ENCODE peak calls at places on chromosome 9, in seven cellular contexts. One of them, this sample, is unnamed.

GRCh38 chr9:91187965-91188344 is 173.8 kb downstream of the AUH start:
- DNase-seq in upper lobe of right lung: no peak
- DNase-seq in aorta: peak; percentile 81
- DNase-seq in PC-9: no peak
- DNase-seq in heart right ventricle: no peak
- DNase-seq in neuronal stem cell: no peak
- DNase-seq in SJSA1: no peak
- DNase-seq in this sample: no peak

GRCh38 chr9:134328341-134328840 is 2.1 kb downstream of the RXRA start:
- DNase-seq in neuronal stem cell: peak; percentile 69
- DNase-seq in aorta: peak; percentile 44
- DNase-seq in PC-9: peak; percentile 66
- DNase-seq in heart right ventricle: no peak
- DNase-seq in SJSA1: no peak
- DNase-seq in upper lobe of right lung: no peak
- DNase-seq in this sample: no peak

GRCh38 chr9:38066907-38067610 is 2.0 kb downstream of the SHB start:
- DNase-seq in neuronal stem cell: no peak
- DNase-seq in SJSA1: no peak
- DNase-seq in PC-9: no peak
- DNase-seq in heart right ventricle: peak; percentile 57
- DNase-seq in aorta: peak; percentile 81
- DNase-seq in upper lobe of right lung: peak; percentile 84
- DNase-seq in this sample: peak; percentile 56

GRCh38 chr9:89606049-89606481 is 1.3 kb downstream of the GADD45G start:
- DNase-seq in SJSA1: no peak
- DNase-seq in PC-9: no peak
- DNase-seq in upper lobe of right lung: peak; percentile 88
- DNase-seq in neuronal stem cell: peak; percentile 17
- DNase-seq in heart right ventricle: peak; percentile 78
- DNase-seq in aorta: peak; percentile 91
- DNase-seq in this sample: peak; percentile 75

GRCh38 chr9:2838356-2838983 is 5.4 kb downstream of the PUM3 start:
- DNase-seq in heart right ventricle: no peak
- DNase-seq in PC-9: no peak
- DNase-seq in aorta: no peak
- DNase-seq in neuronal stem cell: no peak
- DNase-seq in SJSA1: no peak
- DNase-seq in upper lobe of right lung: no peak
- DNase-seq in this sample: no peak

GRCh38 chr9:109036744-109037680 is 23.7 kb upstream of the CTNNAL1 start:
- DNase-seq in neuronal stem cell: no peak
- DNase-seq in PC-9: peak; percentile 50
- DNase-seq in aorta: no peak
- DNase-seq in SJSA1: peak; percentile 28
- DNase-seq in heart right ventricle: no peak
- DNase-seq in upper lobe of right lung: no peak
- DNase-seq in this sample: no peak

GRCh38 chr9:12719431-12719830 is 26.2 kb downstream of the TYRP1 start:
- DNase-seq in heart right ventricle: no peak
- DNase-seq in aorta: no peak
- DNase-seq in neuronal stem cell: no peak
- DNase-seq in upper lobe of right lung: no peak
- DNase-seq in PC-9: no peak
- DNase-seq in SJSA1: no peak
- DNase-seq in this sample: no peak

GRCh38 chr9:73173526-73174411 is 22.1 kb downstream of the ANXA1 start:
- DNase-seq in neuronal stem cell: no peak
- DNase-seq in aorta: no peak
- DNase-seq in heart right ventricle: no peak
- DNase-seq in PC-9: no peak
- DNase-seq in upper lobe of right lung: no peak
- DNase-seq in SJSA1: no peak
- DNase-seq in this sample: no peak

GRCh38 chr9:133389025-133389557 is 12.9 kb downstream of the STKLD1 start:
- DNase-seq in upper lobe of right lung: no peak
- DNase-seq in heart right ventricle: no peak
- DNase-seq in aorta: no peak
- DNase-seq in SJSA1: no peak
- DNase-seq in neuronal stem cell: no peak
- DNase-seq in PC-9: no peak
- DNase-seq in this sample: no peak

GRCh38 chr9:33439731-33440130 is 7.7 kb downstream of the AQP3 start:
- DNase-seq in aorta: no peak
- DNase-seq in PC-9: peak; percentile 60
- DNase-seq in neuronal stem cell: no peak
- DNase-seq in upper lobe of right lung: no peak
- DNase-seq in SJSA1: no peak
- DNase-seq in heart right ventricle: no peak
- DNase-seq in this sample: no peak

GRCh38 chr9:21970800-21971620 is 23.2 kb downstream of the CDKN2A start:
- DNase-seq in upper lobe of right lung: no peak
- DNase-seq in SJSA1: no peak
- DNase-seq in PC-9: no peak
- DNase-seq in heart right ventricle: no peak
- DNase-seq in neuronal stem cell: peak; percentile 38
- DNase-seq in aorta: no peak
- DNase-seq in this sample: no peak

GRCh38 chr9:28287413-28287812 is 714.1 kb upstream of the C9orf72 start:
- DNase-seq in upper lobe of right lung: no peak
- DNase-seq in SJSA1: no peak
- DNase-seq in PC-9: no peak
- DNase-seq in aorta: no peak
- DNase-seq in heart right ventricle: no peak
- DNase-seq in neuronal stem cell: no peak
- DNase-seq in this sample: no peak

GRCh38 chr9:95071925-95072324 is 245.6 kb downstream of the FANCC start:
- DNase-seq in neuronal stem cell: no peak
- DNase-seq in aorta: no peak
- DNase-seq in upper lobe of right lung: no peak
- DNase-seq in heart right ventricle: no peak
- DNase-seq in SJSA1: no peak
- DNase-seq in PC-9: no peak
- DNase-seq in this sample: no peak

GRCh38 chr9:86324308-86324707 is 29.9 kb downstream of the TUT7 start:
- DNase-seq in aorta: no peak
- DNase-seq in neuronal stem cell: no peak
- DNase-seq in upper lobe of right lung: no peak
- DNase-seq in heart right ventricle: no peak
- DNase-seq in PC-9: no peak
- DNase-seq in SJSA1: no peak
- DNase-seq in this sample: no peak

GRCh38 chr9:124820606-124821246 is 32.5 kb upstream of the WDR38 start:
- DNase-seq in SJSA1: no peak
- DNase-seq in neuronal stem cell: no peak
- DNase-seq in heart right ventricle: no peak
- DNase-seq in upper lobe of right lung: no peak
- DNase-seq in PC-9: no peak
- DNase-seq in aorta: peak; percentile 24
- DNase-seq in this sample: no peak

GRCh38 chr9:98225015-98225442 is 30.4 kb downstream of the TBC1D2 start:
- DNase-seq in aorta: peak; percentile 13
- DNase-seq in upper lobe of right lung: no peak
- DNase-seq in heart right ventricle: no peak
- DNase-seq in neuronal stem cell: no peak
- DNase-seq in PC-9: no peak
- DNase-seq in SJSA1: no peak
- DNase-seq in this sample: no peak

GRCh38 chr9:950139-950538 is 26.3 kb upstream of the DMRT3 start:
- DNase-seq in SJSA1: no peak
- DNase-seq in heart right ventricle: no peak
- DNase-seq in PC-9: no peak
- DNase-seq in upper lobe of right lung: no peak
- DNase-seq in neuronal stem cell: no peak
- DNase-seq in aorta: no peak
- DNase-seq in this sample: no peak

GRCh38 chr9:72951043-72951442 is 1.8 kb downstream of the ALDH1A1 start:
- DNase-seq in neuronal stem cell: no peak
- DNase-seq in upper lobe of right lung: no peak
- DNase-seq in aorta: no peak
- DNase-seq in SJSA1: no peak
- DNase-seq in heart right ventricle: no peak
- DNase-seq in PC-9: no peak
- DNase-seq in this sample: no peak

GRCh38 chr9:95341262-95342011 is 23.9 kb upstream of the FANCC start:
- DNase-seq in PC-9: peak; percentile 52
- DNase-seq in heart right ventricle: no peak
- DNase-seq in SJSA1: no peak
- DNase-seq in aorta: no peak
- DNase-seq in upper lobe of right lung: no peak
- DNase-seq in neuronal stem cell: no peak
- DNase-seq in this sample: no peak

GRCh38 chr9:70412678-70413426 is 1.6 kb downstream of the KLF9 start:
- DNase-seq in heart right ventricle: peak; percentile 94
- DNase-seq in SJSA1: peak; percentile 74
- DNase-seq in PC-9: no peak
- DNase-seq in aorta: peak; percentile 95
- DNase-seq in upper lobe of right lung: peak; percentile 96
- DNase-seq in neuronal stem cell: no peak
- DNase-seq in this sample: peak; percentile 90

GRCh38 chr9:92046676-92047075 is 68.5 kb downstream of the SPTLC1 start:
- DNase-seq in heart right ventricle: no peak
- DNase-seq in neuronal stem cell: no peak
- DNase-seq in upper lobe of right lung: no peak
- DNase-seq in SJSA1: no peak
- DNase-seq in PC-9: no peak
- DNase-seq in aorta: no peak
- DNase-seq in this sample: peak; percentile 54

GRCh38 chr9:35814106-35814840 is 569 bp downstream of the HINT2 start:
- DNase-seq in heart right ventricle: peak; percentile 76
- DNase-seq in aorta: peak; percentile 82
- DNase-seq in SJSA1: no peak
- DNase-seq in neuronal stem cell: peak; percentile 67
- DNase-seq in upper lobe of right lung: peak; percentile 85
- DNase-seq in PC-9: peak; percentile 48
- DNase-seq in this sample: peak; percentile 70

GRCh38 chr9:90112791-90113190 is 508.0 kb downstream of the GADD45G start:
- DNase-seq in neuronal stem cell: no peak
- DNase-seq in upper lobe of right lung: no peak
- DNase-seq in PC-9: no peak
- DNase-seq in SJSA1: no peak
- DNase-seq in heart right ventricle: no peak
- DNase-seq in aorta: no peak
- DNase-seq in this sample: no peak

GRCh38 chr9:14769235-14769580 is 46.7 kb upstream of the CER1 start:
- DNase-seq in upper lobe of right lung: no peak
- DNase-seq in PC-9: no peak
- DNase-seq in heart right ventricle: no peak
- DNase-seq in SJSA1: no peak
- DNase-seq in neuronal stem cell: peak; percentile 17
- DNase-seq in aorta: no peak
- DNase-seq in this sample: no peak

DNA sequence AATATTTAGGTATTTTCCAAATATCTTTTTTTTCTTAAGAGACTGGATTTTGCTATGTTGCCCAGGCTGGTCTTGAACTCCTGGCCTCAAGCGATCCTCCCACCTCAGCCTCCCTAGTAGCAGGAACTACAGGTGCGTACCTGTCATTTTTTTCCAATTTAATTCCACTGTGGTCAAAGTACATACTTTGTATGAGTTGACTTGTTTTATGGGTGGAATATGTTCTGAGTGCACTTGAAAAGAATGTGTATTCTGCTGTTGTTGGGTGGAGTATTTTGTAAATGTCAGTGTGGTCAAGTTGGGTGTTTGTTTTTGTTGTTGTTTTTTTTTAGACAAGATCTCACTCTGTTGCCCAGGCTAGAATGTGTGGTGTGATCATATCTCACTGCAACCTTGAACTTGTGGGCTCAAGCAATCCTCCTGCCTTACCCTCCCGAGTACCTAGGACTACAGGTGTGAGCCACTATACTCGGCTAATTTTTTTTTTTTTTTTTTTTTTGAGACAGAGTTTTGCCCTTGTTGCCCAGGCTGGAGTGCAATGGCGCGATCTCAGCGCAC is 17.9 kb downstream of the SLC25A25 start:
- DNase-seq in SJSA1: no peak
- DNase-seq in heart right ventricle: no peak
- DNase-seq in PC-9: peak; percentile 43
- DNase-seq in upper lobe of right lung: no peak
- DNase-seq in neuronal stem cell: no peak
- DNase-seq in aorta: no peak
- DNase-seq in this sample: no peak
- H3K4me1 ChIP-seq in SJSA1: peaks cover 5% of the 10 kb centered on the region
- H3K4me1 ChIP-seq in heart right ventricle: peaks cover 31% of the 10 kb centered on the region
- H3K4me1 ChIP-seq in PC-9: peaks cover 7% of the 10 kb centered on the region
- H3K4me1 ChIP-seq in upper lobe of right lung: peaks cover 36% of the 10 kb centered on the region
- H3K4me1 ChIP-seq in neuronal stem cell: peaks cover 11% of the 10 kb centered on the region
- H3K4me1 ChIP-seq in aorta: no peaks in the 10 kb centered on the region
- H3K4me1 ChIP-seq in this sample: peaks cover 27% of the 10 kb centered on the region

GRCh38 chr9:113530022-113530635 is 66.6 kb downstream of the RGS3 start:
- DNase-seq in SJSA1: no peak
- DNase-seq in upper lobe of right lung: no peak
- DNase-seq in heart right ventricle: no peak
- DNase-seq in aorta: no peak
- DNase-seq in PC-9: no peak
- DNase-seq in neuronal stem cell: no peak
- DNase-seq in this sample: no peak

GRCh38 chr9:113530942-113531341 is 67.4 kb downstream of the RGS3 start:
- DNase-seq in upper lobe of right lung: no peak
- DNase-seq in SJSA1: no peak
- DNase-seq in PC-9: peak; percentile 5
- DNase-seq in aorta: no peak
- DNase-seq in neuronal stem cell: no peak
- DNase-seq in heart right ventricle: no peak
- DNase-seq in this sample: no peak

GRCh38 chr9:113531919-113532808 is 68.6 kb downstream of the RGS3 start:
- DNase-seq in aorta: no peak
- DNase-seq in SJSA1: no peak
- DNase-seq in PC-9: peak; percentile 25
- DNase-seq in upper lobe of right lung: no peak
- DNase-seq in heart right ventricle: no peak
- DNase-seq in neuronal stem cell: no peak
- DNase-seq in this sample: no peak

GRCh38 chr9:113533335-113534225 is 70.1 kb downstream of the RGS3 start:
- DNase-seq in PC-9: peak; percentile 34
- DNase-seq in heart right ventricle: no peak
- DNase-seq in neuronal stem cell: no peak
- DNase-seq in aorta: no peak
- DNase-seq in upper lobe of right lung: no peak
- DNase-seq in SJSA1: no peak
- DNase-seq in this sample: peak; percentile 21

GRCh38 chr9:113532809-113533190 is 69.3 kb downstream of the RGS3 start:
- DNase-seq in upper lobe of right lung: no peak
- DNase-seq in PC-9: peak; percentile 17
- DNase-seq in SJSA1: no peak
- DNase-seq in aorta: no peak
- DNase-seq in heart right ventricle: no peak
- DNase-seq in neuronal stem cell: no peak
- DNase-seq in this sample: no peak
- H3K27ac ChIP-seq in upper lobe of right lung: no peak overlapping the region
- H3K27ac ChIP-seq in PC-9: no peak overlapping the region
- H3K27ac ChIP-seq in SJSA1: no peak overlapping the region
- H3K27ac ChIP-seq in aorta: no peak overlapping the region
- H3K27ac ChIP-seq in heart right ventricle: no peak overlapping the region
- H3K27ac ChIP-seq in neuronal stem cell: no peak overlapping the region
- H3K27ac ChIP-seq in this sample: no peak overlapping the region

GRCh38 chr9:130541533-130541932 is 37.8 kb upstream of the FUBP3 start:
- DNase-seq in neuronal stem cell: no peak
- DNase-seq in aorta: no peak
- DNase-seq in SJSA1: no peak
- DNase-seq in upper lobe of right lung: no peak
- DNase-seq in PC-9: no peak
- DNase-seq in heart right ventricle: no peak
- DNase-seq in this sample: no peak
- H3K4me1 ChIP-seq in neuronal stem cell: no peaks in the 10 kb centered on the region
- H3K4me1 ChIP-seq in aorta: no peaks in the 10 kb centered on the region
- H3K4me1 ChIP-seq in SJSA1: no peaks in the 10 kb centered on the region
- H3K4me1 ChIP-seq in upper lobe of right lung: peaks cover 3% of the 10 kb centered on the region
- H3K4me1 ChIP-seq in PC-9: peaks cover 6% of the 10 kb centered on the region
- H3K4me1 ChIP-seq in heart right ventricle: peaks cover 8% of the 10 kb centered on the region
- H3K4me1 ChIP-seq in this sample: no peaks in the 10 kb centered on the region

GRCh38 chr9:136185596-136185995 is 19.3 kb downstream of the LHX3 start:
- DNase-seq in neuronal stem cell: no peak
- DNase-seq in heart right ventricle: no peak
- DNase-seq in upper lobe of right lung: no peak
- DNase-seq in SJSA1: no peak
- DNase-seq in PC-9: no peak
- DNase-seq in aorta: no peak
- DNase-seq in this sample: no peak
- H3K27ac ChIP-seq in neuronal stem cell: no peak overlapping the region
- H3K27ac ChIP-seq in heart right ventricle: no peak overlapping the region
- H3K27ac ChIP-seq in upper lobe of right lung: no peak overlapping the region
- H3K27ac ChIP-seq in SJSA1: no peak overlapping the region
- H3K27ac ChIP-seq in PC-9: no peak overlapping the region
- H3K27ac ChIP-seq in aorta: no peak overlapping the region
- H3K27ac ChIP-seq in this sample: no peak overlapping the region

This sample was measured in ovary.